ENCODE peak calls at places on chromosomes 5 and 9, in six cellular contexts. F is ACHN; J is AG09319; C is stimulated activated CD4-positive, alpha-beta T cell treated with anti-CD3 and anti-CD28 coated beads, Interleukin-4, amount 100 ng/mL, for 1 hour; U is NCI-H1092; V is hypothalamus. R is an unnamed sample.

GRCh38 chr9:74770508-74771261 is 117.0 kb downstream of the TRPM6 start:
- DNase-seq in F (peak; percentile 4), V (no peak), U (peak; percentile 7), J (no peak), C (peak; percentile 44), R (peak; percentile 37)

GRCh38 chr9:106110483-106110882 is 416.1 kb downstream of the TMEM38B start:
- DNase-seq in U (no peak), J (no peak), C (no peak), V (no peak), F (no peak), R (no peak)

GRCh38 chr5:153573326-153574033 is 83.0 kb downstream of the GRIA1 start:
- DNase-seq in U (no peak), V (no peak), F (no peak), C (no peak), J (no peak), R (no peak)

GRCh38 chr9:124309665-124310064 is 51.9 kb downstream of the NEK6 start:
- DNase-seq in U (no peak), C (no peak), V (no peak), J (peak; percentile 68), F (peak; percentile 94), R (peak; percentile 98)

GRCh38 chr9:72315510-72316287 is 49.3 kb downstream of the ZFAND5 start:
- DNase-seq in C (no peak), F (peak; percentile 88), U (peak; percentile 53), J (peak; percentile 80), V (no peak), R (peak; percentile 87)

GRCh38 chr5:157303667-157304327 is 37.9 kb downstream of the CYFIP2 start:
- DNase-seq in V (no peak), J (no peak), U (no peak), F (no peak), C (peak; percentile 52), R (no peak)

GRCh38 chr9:105912868-105913516 is 218.7 kb downstream of the TMEM38B start:
- DNase-seq in U (peak; percentile 41), C (no peak), V (no peak), J (no peak), F (no peak), R (no peak)

GRCh38 chr5:115549154-115549553 is 4.6 kb upstream of the FEM1C start:
- DNase-seq in U (no peak), C (no peak), J (no peak), V (no peak), F (peak; percentile 17), R (peak; percentile 56)

GRCh38 chr5:2156358-2157059 is 273.8 kb upstream of the IRX4 start:
- DNase-seq in V (no peak), U (no peak), F (no peak), J (no peak), C (no peak), R (no peak)

GRCh38 chr5:178547052-178547666 is 43.0 kb downstream of the COL23A1 start:
- DNase-seq in C (no peak), V (no peak), U (no peak), F (no peak), J (no peak), R (no peak)

GRCh38 chr9:78144663-78145377 is 91.1 kb upstream of the CEP78 start:
- DNase-seq in U (no peak), F (no peak), J (no peak), V (no peak), C (no peak), R (no peak)

GRCh38 chr5:37926732-37927131 is 86.9 kb upstream of the GDNF start:
- DNase-seq in J (no peak), C (no peak), U (no peak), F (no peak), V (no peak), R (peak; percentile 6)

GRCh38 chr5:128213340-128213739 is 129.8 kb downstream of the SLC12A2 start:
- DNase-seq in J (peak; percentile 49), C (no peak), U (peak; percentile 7), V (peak; percentile 8), F (peak; percentile 57), R (peak; percentile 90)

GRCh38 chr9:8858250-8859161 is 1058.9 kb upstream of the DMAC1 start:
- DNase-seq in U (no peak), J (no peak), C (no peak), V (peak; percentile 28), F (peak; percentile 25), R (no peak)

GRCh38 chr9:35357826-35358225 is 132.1 kb upstream of the RUSC2 start:
- DNase-seq in C (no peak), V (no peak), J (no peak), U (no peak), F (no peak), R (no peak)

R was measured in choroid plexus epithelial cell.